ENCODE peak calls at places on chromosomes 4 and X, in four cellular contexts. X, I, R and P are unnamed samples.

GRCh38 chr4:110632506-110633357 is 9.9 kb upstream of the PITX2 start:
- DNase-seq in R (no peak), I (no peak), X (no peak), P (peak)

GRCh38 chrX:131734621-131735020 is 190.7 kb downstream of the OR13H1 start:
- DNase-seq in R (no peak), I (no peak), X (no peak), P (no peak)

GRCh38 chrX:104566921-104567501 is 1.0 kb downstream of the IL1RAPL2 start:
- DNase-seq in R (no peak), I (no peak), X (no peak), P (peak)

GRCh38 chrX:24148118-24148517 is 1.4 kb upstream of the ZFX start:
- DNase-seq in I (no peak), X (no peak), R (peak), P (no peak)

GRCh38 chr4:107843394-107843793 is 18.7 kb downstream of the SGMS2 start:
- DNase-seq in R (no peak), I (peak), X (no peak), P (no peak)

GRCh38 chr4:4663028-4663427 is 121.2 kb upstream of the STX18 start:
- DNase-seq in X (no peak), I (no peak), R (no peak), P (no peak)

GRCh38 chrX:66633541-66633940 is 5.3 kb downstream of the EDA2R start:
- DNase-seq in I (no peak), X (no peak), R (no peak), P (no peak)

GRCh38 chr4:121720109-121720508 is 23.3 kb upstream of the ANXA5 start:
- DNase-seq in X (no peak), R (no peak), I (peak), P (no peak)

GRCh38 chr4:184382189-184382846 is 92.0 kb downstream of the IRF2 start:
- DNase-seq in R (no peak), X (no peak), I (peak), P (no peak)

GRCh38 chr4:186201535-186202230 is 10.3 kb downstream of the CYP4V2 start:
- DNase-seq in I (peak), R (peak), X (peak), P (peak)

GRCh38 chr4:78370625-78371372 is 180.8 kb upstream of the ANXA3 start:
- DNase-seq in R (no peak), I (no peak), X (no peak), P (no peak)

GRCh38 chr4:107183155-107183774 is 147.2 kb upstream of the DKK2 start:
- DNase-seq in X (peak), I (peak), R (peak), P (peak)

GRCh38 chr4:8747467-8747841 is 124.2 kb downstream of the HMX1 start:
- DNase-seq in I (no peak), R (no peak), X (no peak), P (no peak)

GRCh38 chrX:3230496-3230895 is 116.0 kb downstream of the MXRA5 start:
- DNase-seq in I (no peak), X (no peak), R (no peak), P (no peak)

GRCh38 chr4:164648151-164648848 is 105.6 kb upstream of the SMIM31 start:
- DNase-seq in I (no peak), X (no peak), R (no peak), P (no peak)

GRCh38 chr4:110620352-110621327 is 2.2 kb downstream of the PITX2 start:
- DNase-seq in I (no peak), R (peak), X (no peak), P (peak)

GRCh38 chrX:73562458-73562857 is 539 bp upstream of the CHIC1 start:
- DNase-seq in I (no peak), R (no peak), X (peak), P (no peak)

GRCh38 chrX:55981603-55982002 is 250.6 kb upstream of the KLF8 start:
- DNase-seq in X (no peak), I (no peak), R (no peak), P (no peak)

GRCh38 chr4:121726642-121727268 is 30.0 kb upstream of the ANXA5 start:
- DNase-seq in I (peak), R (peak), X (peak), P (no peak)

GRCh38 chr4:22515145-22515887 is 550 bp downstream of the ADGRA3 start:
- DNase-seq in I (peak), R (peak), X (peak), P (peak)

GRCh38 chr4:16609170-16609758 is 289.2 kb downstream of the LDB2 start:
- DNase-seq in R (no peak), X (no peak), I (no peak), P (peak)

GRCh38 chr4:104532677-104533076 is 38.0 kb upstream of the CXXC4 start:
- DNase-seq in I (no peak), R (no peak), X (no peak), P (peak)

GRCh38 chr4:121454251-121454979 is 73.6 kb upstream of the QRFPR start:
- DNase-seq in I (no peak), X (no peak), R (no peak), P (peak)

GRCh38 chrX:129755779-129756650 is 17.2 kb downstream of the XPNPEP2 start:
- DNase-seq in I (no peak), R (peak), X (no peak), P (peak)

GRCh38 chr4:38591617-38592337 is 72.2 kb upstream of the KLF3 start:
- DNase-seq in I (no peak), R (no peak), X (no peak), P (no peak)

GRCh38 chrX:5702890-5703289 is 525.8 kb downstream of the NLGN4X start:
- DNase-seq in X (no peak), I (no peak), R (no peak), P (no peak)

GRCh38 chrX:68694429-68695205 is 47.2 kb downstream of the STARD8 start:
- DNase-seq in R (peak), X (no peak), I (no peak), P (no peak)
- TF ChIP-seq NR3C1 in R (no peak), X (no peak), I (no peak), P (no peak)

GRCh38 chr4:141038428-141038827 is 94.8 kb downstream of the RNF150 start:
- DNase-seq in I (no peak), X (no peak), R (no peak), P (no peak)
- TF ChIP-seq CTCF in I (no peak), X (no peak), R (no peak), P (no peak)

GRCh38 chr4:11366859-11367258 is 61.8 kb downstream of the HS3ST1 start:
- DNase-seq in R (no peak), I (no peak), X (no peak), P (no peak)

GRCh38 chr4:11365039-11365438 is 63.7 kb downstream of the HS3ST1 start:
- DNase-seq in X (no peak), R (no peak), I (no peak), P (no peak)

GRCh38 chr4:11368701-11369115 is 60.0 kb downstream of the HS3ST1 start:
- DNase-seq in I (no peak), R (no peak), X (no peak), P (no peak)

GRCh38 chr4:11367371-11367770 is 61.3 kb downstream of the HS3ST1 start:
- DNase-seq in I (no peak), R (no peak), X (peak), P (no peak)
- TF ChIP-seq NR3C1 in I (no peak), R (no peak), X (no peak), P (no peak)

DNA sequence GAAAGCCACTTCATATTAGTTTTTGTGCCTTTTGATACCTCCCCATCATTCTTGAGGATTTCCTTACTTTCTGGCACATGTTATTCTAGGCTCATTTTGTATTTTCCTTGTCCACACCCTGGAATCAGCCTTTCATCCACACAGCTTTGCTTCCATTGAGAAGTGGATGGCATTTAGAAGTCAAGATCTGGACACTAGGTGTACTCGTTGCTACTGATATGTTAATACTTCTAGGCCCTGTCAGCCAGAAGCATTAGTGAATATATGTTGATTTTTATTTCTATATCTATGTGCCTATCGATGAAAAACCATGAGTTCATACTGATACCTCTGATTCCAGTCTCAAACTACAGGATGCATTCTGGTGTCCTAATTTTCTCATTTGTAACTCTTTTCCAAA is 73.2 kb downstream of the ARHGAP24 start:
- DNase-seq in X (peak), R (no peak), I (no peak), P (no peak)
- TF ChIP-seq CTCF in X (peak), R (no peak), I (no peak), P (no peak)

GRCh38 chr4:2799444-2799911 is 6.6 kb downstream of the SH3BP2 start:
- DNase-seq in R (no peak), I (no peak), X (no peak), P (no peak)
- TF ChIP-seq NR3C1 in R (no peak), I (no peak), X (no peak), P (no peak)

DNA sequence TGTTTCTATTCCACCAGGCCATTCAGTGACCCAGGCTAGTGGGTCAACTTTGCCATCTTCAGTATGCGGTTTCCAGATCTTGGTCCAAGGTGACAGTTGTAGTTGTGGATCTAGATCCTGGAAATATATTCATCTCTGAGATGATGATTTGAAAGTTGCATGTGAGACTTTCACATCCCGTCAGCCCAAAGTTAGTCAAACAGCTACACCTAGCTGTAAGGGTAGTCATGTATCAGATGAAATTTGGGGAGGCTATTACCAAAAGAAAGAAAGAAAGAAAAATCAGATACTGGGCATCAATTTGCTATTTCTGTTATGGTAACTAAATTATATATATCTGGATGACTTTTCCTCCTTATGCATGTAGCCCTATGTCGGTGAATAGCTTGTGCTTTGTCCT is 259.4 kb upstream of the ARX start:
- DNase-seq in R (no peak), X (no peak), I (no peak), P (no peak)
- TF ChIP-seq CTCF in R (no peak), X (peak), I (no peak), P (no peak)

GRCh38 chrX:41621236-41621651 is 67.5 kb upstream of the GPR34 start:
- DNase-seq in R (peak), X (peak), I (no peak), P (peak)
- TF ChIP-seq NR3C1 in R (no peak), X (no peak), I (no peak), P (no peak)

GRCh38 chr4:112514449-112515277 is 1.3 kb downstream of the NEUROG2 start:
- DNase-seq in R (no peak), I (no peak), X (peak), P (peak)
- TF ChIP-seq CTCF in R (no peak), I (no peak), X (no peak), P (no peak)

DNA sequence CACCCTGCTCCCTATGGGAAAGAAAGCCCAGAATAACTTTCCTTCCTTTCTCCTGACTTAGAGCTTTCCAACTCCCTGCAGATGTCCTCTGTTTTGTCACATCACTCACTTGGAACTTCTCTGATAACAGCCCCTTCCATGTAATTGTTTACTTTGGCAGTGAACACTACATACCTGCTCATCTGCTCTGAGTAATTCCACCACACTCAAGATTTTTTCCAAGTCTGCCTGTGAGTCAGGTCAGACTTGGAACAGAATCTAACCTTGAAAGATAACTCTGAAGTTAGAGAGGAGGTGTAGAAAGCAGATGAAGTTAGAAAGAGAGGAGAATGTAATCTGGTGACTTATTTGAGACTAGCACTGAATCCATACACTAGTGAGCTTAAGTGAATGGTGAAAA is 7.4 kb downstream of the MAGEB10 start:
- DNase-seq in X (peak), R (no peak), I (no peak), P (no peak)
- TF ChIP-seq NR3C1 in X (no peak), R (no peak), I (no peak), P (no peak)